ENCODE peak calls at places on chromosome 15, in four cellular contexts. One of them, this sample, is unnamed.

GRCh38 chr15:26634319-26634718 is 138.5 kb downstream of the GABRB3 start:
- DNase-seq in mesendoderm: peak; percentile 96
- DNase-seq in H9: no peak
- DNase-seq in H1: no peak
- DNase-seq in this sample: no peak

GRCh38 chr15:40857601-40858351 is 13.9 kb downstream of the SPINT1 start:
- DNase-seq in mesendoderm: peak; percentile 85
- DNase-seq in H9: peak; percentile 87
- DNase-seq in H1: peak; percentile 99
- DNase-seq in this sample: peak; percentile 48

GRCh38 chr15:98854496-98854895 is 153.1 kb downstream of the PGPEP1L start:
- DNase-seq in mesendoderm: no peak
- DNase-seq in H9: no peak
- DNase-seq in H1: no peak
- DNase-seq in this sample: no peak

GRCh38 chr15:58057559-58057958 is 8.0 kb downstream of the ALDH1A2 start:
- DNase-seq in mesendoderm: no peak
- DNase-seq in H9: no peak
- DNase-seq in H1: no peak
- DNase-seq in this sample: no peak

GRCh38 chr15:90901799-90902655 is 1.1 kb upstream of the MAN2A2 start:
- DNase-seq in H9: peak; percentile 77
- DNase-seq in mesendoderm: peak; percentile 84
- DNase-seq in H1: peak; percentile 86
- DNase-seq in this sample: peak; percentile 78

GRCh38 chr15:58070801-58071418 is 5.4 kb upstream of the ALDH1A2 start:
- DNase-seq in mesendoderm: peak; percentile 59
- DNase-seq in H9: peak; percentile 50
- DNase-seq in H1: peak; percentile 75
- DNase-seq in this sample: peak; percentile 43

GRCh38 chr15:37585966-37586656 is 348.3 kb upstream of the TMCO5A start:
- DNase-seq in H9: no peak
- DNase-seq in mesendoderm: no peak
- DNase-seq in H1: no peak
- DNase-seq in this sample: peak; percentile 62

GRCh38 chr15:69916169-69916785 is 181.4 kb downstream of the TLE3 start:
- DNase-seq in mesendoderm: no peak
- DNase-seq in H1: no peak
- DNase-seq in H9: no peak
- DNase-seq in this sample: no peak

GRCh38 chr15:60358935-60359672 is 38.7 kb downstream of the ANXA2 start:
- DNase-seq in H1: no peak
- DNase-seq in mesendoderm: no peak
- DNase-seq in H9: no peak
- DNase-seq in this sample: peak; percentile 93

GRCh38 chr15:86040360-86041095 is 39.1 kb upstream of the AGBL1 start:
- DNase-seq in H1: peak; percentile 54
- DNase-seq in H9: peak; percentile 66
- DNase-seq in mesendoderm: peak; percentile 15
- DNase-seq in this sample: no peak

GRCh38 chr15:65404196-65404872 is 18.4 kb downstream of the IGDCC4 start:
- DNase-seq in mesendoderm: peak; percentile 62
- DNase-seq in H1: no peak
- DNase-seq in H9: peak; percentile 72
- DNase-seq in this sample: no peak

GRCh38 chr15:51629612-51630011 is 7.0 kb upstream of the DMXL2 start:
- DNase-seq in mesendoderm: no peak
- DNase-seq in H1: no peak
- DNase-seq in H9: no peak
- DNase-seq in this sample: no peak

GRCh38 chr15:91348812-91349500 is 248.9 kb downstream of the SV2B start:
- DNase-seq in H1: no peak
- DNase-seq in mesendoderm: no peak
- DNase-seq in H9: no peak
- DNase-seq in this sample: no peak

GRCh38 chr15:74193305-74193718 is 9.3 kb downstream of the STRA6 start:
- DNase-seq in H9: no peak
- DNase-seq in mesendoderm: no peak
- DNase-seq in H1: no peak
- DNase-seq in this sample: peak; percentile 91

GRCh38 chr15:28974142-28974541 is 88.4 kb downstream of the APBA2 start:
- DNase-seq in H1: no peak
- DNase-seq in mesendoderm: no peak
- DNase-seq in H9: no peak
- DNase-seq in this sample: no peak

GRCh38 chr15:101326462-101327146 is 31.6 kb upstream of the SNRPA1 start:
- DNase-seq in mesendoderm: no peak
- DNase-seq in H9: no peak
- DNase-seq in H1: no peak
- DNase-seq in this sample: no peak

GRCh38 chr15:78640527-78640839 is 527 bp downstream of the CHRNB4 start:
- DNase-seq in H1: no peak
- DNase-seq in H9: no peak
- DNase-seq in mesendoderm: no peak
- DNase-seq in this sample: no peak

GRCh38 chr15:90261811-90262210 is 3.7 kb upstream of the NGRN start:
- DNase-seq in H1: no peak
- DNase-seq in H9: no peak
- DNase-seq in mesendoderm: no peak
- DNase-seq in this sample: peak; percentile 71

GRCh38 chr15:79265987-79266579 is 16.4 kb upstream of the ANKRD34C start:
- DNase-seq in H1: no peak
- DNase-seq in H9: no peak
- DNase-seq in mesendoderm: no peak
- DNase-seq in this sample: no peak

GRCh38 chr15:73344051-73344450 is 24.7 kb downstream of the HCN4 start:
- DNase-seq in mesendoderm: no peak
- DNase-seq in H9: no peak
- DNase-seq in H1: no peak
- DNase-seq in this sample: peak; percentile 9

GRCh38 chr15:31025996-31026395 is 34.6 kb upstream of the MTMR10 start:
- DNase-seq in H9: no peak
- DNase-seq in H1: no peak
- DNase-seq in mesendoderm: no peak
- DNase-seq in this sample: no peak

GRCh38 chr15:63041982-63042878 is at the start of gene TPM1:
- DNase-seq in H9: peak; percentile 90
- DNase-seq in mesendoderm: peak; percentile 96
- DNase-seq in H1: peak; percentile 88
- DNase-seq in this sample: peak; percentile 93

DNA sequence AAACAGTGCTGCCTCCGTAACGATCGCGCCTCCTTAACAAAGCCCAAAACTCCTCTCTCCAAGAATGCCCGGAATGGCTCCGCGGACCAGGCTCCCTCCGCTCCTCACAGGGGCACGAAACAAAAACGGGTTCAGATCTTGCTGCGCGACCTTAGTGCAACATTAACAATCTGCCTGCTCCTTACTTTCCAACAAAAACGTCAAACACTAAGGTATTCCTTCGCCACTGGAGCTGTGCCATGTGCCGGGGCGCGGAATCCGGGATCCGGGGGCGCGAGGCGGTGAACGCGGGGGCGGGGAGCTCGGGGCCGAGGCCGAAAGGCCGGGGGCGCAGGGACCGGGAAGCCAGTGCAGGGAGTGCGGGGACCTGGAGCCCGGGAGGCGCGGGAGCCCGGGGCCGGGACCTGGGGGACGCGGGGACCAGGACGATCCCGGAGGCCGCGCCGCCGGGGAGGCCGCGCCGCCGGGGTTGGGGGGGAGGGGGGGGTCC is 424 bp downstream of the CYFIP1 start:
- DNase-seq in H1: peak; percentile 72
- DNase-seq in H9: no peak
- DNase-seq in mesendoderm: peak; percentile 63
- DNase-seq in this sample: peak; percentile 25
- H3K27ac ChIP-seq in H1: no peak overlapping the region
- H3K27ac ChIP-seq in H9: no peak overlapping the region
- H3K27ac ChIP-seq in mesendoderm: no peak overlapping the region
- H3K27ac ChIP-seq in this sample: peak overlapping the region; percentile 80

GRCh38 chr15:39250460-39251186 is 330.3 kb upstream of the THBS1 start:
- DNase-seq in H1: no peak
- DNase-seq in mesendoderm: no peak
- DNase-seq in H9: no peak
- DNase-seq in this sample: no peak
- H3K56ac ChIP-seq in H1: no peak overlapping the region
- H3K56ac ChIP-seq in mesendoderm: no peak overlapping the region
- H3K56ac ChIP-seq in H9: no peak overlapping the region
- H3K56ac ChIP-seq in this sample: no peak overlapping the region

DNA sequence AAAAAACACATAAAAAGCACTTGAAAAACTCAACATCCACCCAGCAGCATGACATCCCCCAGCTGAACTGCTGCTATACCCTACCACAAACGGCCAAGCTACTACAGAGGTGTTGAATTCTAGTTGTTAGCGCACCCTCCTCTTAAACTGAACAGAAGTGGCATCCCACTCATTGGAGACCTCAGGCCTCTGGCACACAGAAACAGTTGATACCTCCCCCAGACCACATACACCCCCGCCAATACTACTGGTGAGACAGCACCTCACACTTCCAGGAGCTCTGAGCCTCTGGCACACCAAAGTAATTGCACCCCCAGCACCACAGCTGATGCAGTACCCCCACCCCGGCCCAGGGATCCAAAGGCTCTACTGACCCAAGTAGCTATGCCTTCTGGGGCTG is 190.2 kb downstream of the SCAPER start:
- DNase-seq in H1: no peak
- DNase-seq in mesendoderm: no peak
- DNase-seq in H9: no peak
- DNase-seq in this sample: no peak
- H3K27ac ChIP-seq in H1: no peak overlapping the region
- H3K27ac ChIP-seq in mesendoderm: no peak overlapping the region
- H3K27ac ChIP-seq in H9: no peak overlapping the region
- H3K27ac ChIP-seq in this sample: no peak overlapping the region

GRCh38 chr15:87224409-87224808 is 1032.1 kb downstream of the NTRK3 start:
- DNase-seq in H9: no peak
- DNase-seq in mesendoderm: no peak
- DNase-seq in H1: no peak
- DNase-seq in this sample: no peak

GRCh38 chr15:87215100-87215499 is 1041.4 kb downstream of the NTRK3 start:
- DNase-seq in mesendoderm: no peak
- DNase-seq in H1: no peak
- DNase-seq in H9: no peak
- DNase-seq in this sample: no peak

GRCh38 chr15:87219650-87220615 is 1036.6 kb downstream of the NTRK3 start:
- DNase-seq in mesendoderm: no peak
- DNase-seq in H1: no peak
- DNase-seq in H9: no peak
- DNase-seq in this sample: no peak
- H3K56ac ChIP-seq in mesendoderm: no peak overlapping the region
- H3K56ac ChIP-seq in H1: no peak overlapping the region
- H3K56ac ChIP-seq in H9: no peak overlapping the region
- H3K56ac ChIP-seq in this sample: no peak overlapping the region

This sample was measured in IMR-90.